ENCODE peak calls at places on chromosomes 5 and 9, in seven cellular contexts. One of them, this sample, is unnamed.

GRCh38 chr5:58887721-58888409 is 305.0 kb downstream of the RAB3C start:
- DNase-seq in lower leg skin: no peak
- DNase-seq in heart right ventricle: peak
- DNase-seq in heart left ventricle: peak
- DNase-seq in HCT116: no peak
- DNase-seq in fibroblast of pulmonary artery: peak
- DNase-seq in tibial nerve: peak
- DNase-seq in this sample: no peak

GRCh38 chr9:69785757-69786156 is 25.9 kb upstream of the PTAR1 start:
- DNase-seq in lower leg skin: no peak
- DNase-seq in heart right ventricle: no peak
- DNase-seq in heart left ventricle: no peak
- DNase-seq in HCT116: no peak
- DNase-seq in fibroblast of pulmonary artery: peak
- DNase-seq in tibial nerve: no peak
- DNase-seq in this sample: no peak

GRCh38 chr9:128150594-128151342 is 1.5 kb downstream of the LCN2 start:
- DNase-seq in lower leg skin: no peak
- DNase-seq in heart right ventricle: no peak
- DNase-seq in heart left ventricle: peak
- DNase-seq in HCT116: peak
- DNase-seq in fibroblast of pulmonary artery: no peak
- DNase-seq in tibial nerve: no peak
- DNase-seq in this sample: no peak

GRCh38 chr9:133702798-133703570 is 35.2 kb downstream of the SARDH start:
- DNase-seq in lower leg skin: no peak
- DNase-seq in heart right ventricle: no peak
- DNase-seq in heart left ventricle: peak
- DNase-seq in HCT116: no peak
- DNase-seq in fibroblast of pulmonary artery: no peak
- DNase-seq in tibial nerve: no peak
- DNase-seq in this sample: peak

GRCh38 chr9:77735515-77735914 is 87.4 kb upstream of the GNA14 start:
- DNase-seq in lower leg skin: peak
- DNase-seq in heart right ventricle: peak
- DNase-seq in heart left ventricle: no peak
- DNase-seq in HCT116: no peak
- DNase-seq in fibroblast of pulmonary artery: peak
- DNase-seq in tibial nerve: no peak
- DNase-seq in this sample: no peak

GRCh38 chr5:15929616-15930303 is 249.8 kb downstream of the MARCHF11 start:
- DNase-seq in lower leg skin: no peak
- DNase-seq in heart right ventricle: no peak
- DNase-seq in heart left ventricle: no peak
- DNase-seq in HCT116: no peak
- DNase-seq in fibroblast of pulmonary artery: peak
- DNase-seq in tibial nerve: no peak
- DNase-seq in this sample: no peak

GRCh38 chr9:97575673-97576048 is 57.5 kb downstream of the TSTD2 start:
- DNase-seq in lower leg skin: peak
- DNase-seq in heart right ventricle: no peak
- DNase-seq in heart left ventricle: no peak
- DNase-seq in HCT116: no peak
- DNase-seq in fibroblast of pulmonary artery: no peak
- DNase-seq in tibial nerve: no peak
- DNase-seq in this sample: no peak

GRCh38 chr9:121744687-121745395 is 93.4 kb downstream of the DAB2IP start:
- DNase-seq in lower leg skin: no peak
- DNase-seq in heart right ventricle: no peak
- DNase-seq in heart left ventricle: no peak
- DNase-seq in HCT116: no peak
- DNase-seq in fibroblast of pulmonary artery: no peak
- DNase-seq in tibial nerve: no peak
- DNase-seq in this sample: no peak

GRCh38 chr9:81266674-81267073 is 422.7 kb downstream of the TLE1 start:
- DNase-seq in lower leg skin: no peak
- DNase-seq in heart right ventricle: no peak
- DNase-seq in heart left ventricle: no peak
- DNase-seq in HCT116: peak
- DNase-seq in fibroblast of pulmonary artery: peak
- DNase-seq in tibial nerve: no peak
- DNase-seq in this sample: no peak

GRCh38 chr9:557601-558201 is 283.8 kb upstream of the DMRT1 start:
- DNase-seq in lower leg skin: no peak
- DNase-seq in heart right ventricle: no peak
- DNase-seq in heart left ventricle: no peak
- DNase-seq in HCT116: peak
- DNase-seq in fibroblast of pulmonary artery: peak
- DNase-seq in tibial nerve: no peak
- DNase-seq in this sample: no peak

GRCh38 chr9:127923771-127924170 is 6.8 kb downstream of the PIP5KL1 start:
- DNase-seq in lower leg skin: no peak
- DNase-seq in heart right ventricle: no peak
- DNase-seq in heart left ventricle: no peak
- DNase-seq in HCT116: peak
- DNase-seq in fibroblast of pulmonary artery: peak
- DNase-seq in tibial nerve: no peak
- DNase-seq in this sample: no peak

GRCh38 chr5:1294839-1295649 is at the start of gene TERT:
- DNase-seq in lower leg skin: peak
- DNase-seq in heart right ventricle: no peak
- DNase-seq in heart left ventricle: peak
- DNase-seq in HCT116: no peak
- DNase-seq in fibroblast of pulmonary artery: no peak
- DNase-seq in tibial nerve: no peak
- DNase-seq in this sample: peak

GRCh38 chr9:127960410-127961165 is 20.2 kb downstream of the EEIG1 start:
- DNase-seq in lower leg skin: no peak
- DNase-seq in heart right ventricle: no peak
- DNase-seq in heart left ventricle: no peak
- DNase-seq in HCT116: no peak
- DNase-seq in fibroblast of pulmonary artery: no peak
- DNase-seq in tibial nerve: no peak
- DNase-seq in this sample: no peak

GRCh38 chr9:33159058-33159759 is 7.9 kb downstream of the B4GALT1 start:
- DNase-seq in lower leg skin: peak
- DNase-seq in heart right ventricle: peak
- DNase-seq in heart left ventricle: peak
- DNase-seq in HCT116: no peak
- DNase-seq in fibroblast of pulmonary artery: peak
- DNase-seq in tibial nerve: peak
- DNase-seq in this sample: no peak

GRCh38 chr9:3401556-3401955 is 124.2 kb downstream of the RFX3 start:
- DNase-seq in lower leg skin: no peak
- DNase-seq in heart right ventricle: no peak
- DNase-seq in heart left ventricle: no peak
- DNase-seq in HCT116: peak
- DNase-seq in fibroblast of pulmonary artery: no peak
- DNase-seq in tibial nerve: no peak
- DNase-seq in this sample: no peak

GRCh38 chr9:93302586-93303257 is 118.8 kb downstream of the WNK2 start:
- DNase-seq in lower leg skin: peak
- DNase-seq in heart right ventricle: peak
- DNase-seq in heart left ventricle: peak
- DNase-seq in HCT116: peak
- DNase-seq in fibroblast of pulmonary artery: peak
- DNase-seq in tibial nerve: peak
- DNase-seq in this sample: no peak

GRCh38 chr5:65818592-65818991 is 96.6 kb downstream of the NLN start:
- DNase-seq in lower leg skin: no peak
- DNase-seq in heart right ventricle: no peak
- DNase-seq in heart left ventricle: no peak
- DNase-seq in HCT116: no peak
- DNase-seq in fibroblast of pulmonary artery: no peak
- DNase-seq in tibial nerve: no peak
- DNase-seq in this sample: no peak

GRCh38 chr9:127142931-127143464 is 20.6 kb upstream of the ANGPTL2 start:
- DNase-seq in lower leg skin: no peak
- DNase-seq in heart right ventricle: no peak
- DNase-seq in heart left ventricle: no peak
- DNase-seq in HCT116: no peak
- DNase-seq in fibroblast of pulmonary artery: no peak
- DNase-seq in tibial nerve: no peak
- DNase-seq in this sample: no peak

DNA sequence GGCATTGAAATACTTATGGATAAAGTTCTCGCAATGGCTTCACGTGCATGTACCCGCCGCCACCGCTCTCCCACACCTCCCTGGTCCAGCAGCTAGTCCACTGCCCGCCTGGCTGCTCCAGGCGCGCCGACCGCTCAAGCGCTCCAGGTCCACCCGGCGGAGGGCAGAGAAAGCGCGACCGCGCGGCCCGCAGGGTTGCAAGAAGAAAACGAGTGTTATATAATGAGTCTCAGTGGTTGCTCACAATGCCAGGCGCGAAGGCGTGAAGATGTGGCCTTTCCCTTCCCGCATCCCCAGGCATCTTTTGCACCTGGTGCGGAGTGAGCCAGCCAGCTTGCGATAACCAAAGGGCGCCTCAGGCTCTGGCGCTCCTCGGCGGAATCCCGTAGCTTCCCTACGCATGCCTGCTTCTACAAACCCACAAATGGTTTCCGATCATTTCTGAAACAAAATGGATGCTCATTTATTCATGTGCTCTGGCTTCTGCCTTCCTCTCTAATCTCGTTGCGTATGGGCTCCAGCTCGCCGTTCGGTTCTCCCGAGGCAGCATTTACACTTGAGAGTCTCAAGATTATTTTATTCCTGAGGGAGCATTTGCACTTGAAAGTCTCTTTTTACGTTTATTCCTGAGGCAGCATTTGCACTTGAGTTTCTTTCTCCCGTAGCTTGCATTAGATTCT is 25.7 kb downstream of the CDKN2A start:
- DNase-seq in lower leg skin: peak
- DNase-seq in heart right ventricle: no peak
- DNase-seq in heart left ventricle: no peak
- DNase-seq in HCT116: no peak
- DNase-seq in fibroblast of pulmonary artery: no peak
- DNase-seq in tibial nerve: no peak
- DNase-seq in this sample: no peak
- TF ChIP-seq CTCF in lower leg skin: no peak
- TF ChIP-seq CTCF in heart right ventricle: no peak
- TF ChIP-seq CTCF in heart left ventricle: no peak
- TF ChIP-seq CTCF in HCT116: no peak
- TF ChIP-seq CTCF in fibroblast of pulmonary artery: no peak
- TF ChIP-seq CTCF in tibial nerve: no peak
- TF ChIP-seq CTCF in this sample: no peak

DNA sequence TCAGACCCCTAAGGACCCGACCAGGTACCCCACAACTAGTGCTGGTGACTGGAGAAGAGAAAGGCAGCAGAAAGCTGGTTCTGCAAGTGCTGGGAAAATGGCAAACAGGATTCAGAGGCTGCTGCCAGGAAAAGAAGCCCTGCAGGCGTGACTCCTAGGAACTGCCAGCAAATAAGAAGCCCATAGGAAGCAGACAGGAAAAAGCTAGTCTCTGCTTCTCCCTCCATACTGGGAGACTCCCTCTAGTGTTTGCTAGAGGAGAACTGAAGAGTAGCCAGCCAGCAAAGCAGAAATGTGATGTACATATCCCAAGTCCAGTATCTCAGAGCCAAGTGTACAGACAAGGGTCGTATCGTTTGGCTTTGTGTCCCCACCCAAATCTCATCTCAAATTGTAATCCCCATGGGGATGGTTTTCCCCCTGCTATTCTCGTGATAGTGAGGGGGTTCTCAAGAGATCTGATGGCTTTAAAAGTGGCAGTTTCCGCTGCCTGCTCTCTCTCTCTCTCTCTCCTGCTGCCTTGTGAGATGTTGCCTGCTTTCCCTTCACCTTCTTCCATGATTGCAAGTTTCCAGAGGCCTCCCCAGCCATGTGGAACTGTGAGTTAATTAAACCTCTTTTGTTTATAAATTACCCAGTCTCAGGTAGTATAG is 38.1 kb upstream of the TUSC1 start:
- DNase-seq in lower leg skin: no peak
- DNase-seq in heart right ventricle: peak
- DNase-seq in heart left ventricle: no peak
- DNase-seq in HCT116: no peak
- DNase-seq in fibroblast of pulmonary artery: peak
- DNase-seq in tibial nerve: peak
- DNase-seq in this sample: peak
- TF ChIP-seq CTCF in lower leg skin: no peak
- TF ChIP-seq CTCF in heart right ventricle: peak
- TF ChIP-seq CTCF in heart left ventricle: peak
- TF ChIP-seq CTCF in HCT116: no peak
- TF ChIP-seq CTCF in fibroblast of pulmonary artery: peak
- TF ChIP-seq CTCF in tibial nerve: peak
- TF ChIP-seq CTCF in this sample: peak

GRCh38 chr9:36341936-36342577 is 58.0 kb downstream of the RNF38 start:
- DNase-seq in lower leg skin: no peak
- DNase-seq in heart right ventricle: no peak
- DNase-seq in heart left ventricle: no peak
- DNase-seq in HCT116: no peak
- DNase-seq in fibroblast of pulmonary artery: no peak
- DNase-seq in tibial nerve: no peak
- DNase-seq in this sample: no peak

GRCh38 chr9:36346578-36346977 is 53.5 kb downstream of the RNF38 start:
- DNase-seq in lower leg skin: no peak
- DNase-seq in heart right ventricle: no peak
- DNase-seq in heart left ventricle: no peak
- DNase-seq in HCT116: no peak
- DNase-seq in fibroblast of pulmonary artery: no peak
- DNase-seq in tibial nerve: no peak
- DNase-seq in this sample: no peak

DNA sequence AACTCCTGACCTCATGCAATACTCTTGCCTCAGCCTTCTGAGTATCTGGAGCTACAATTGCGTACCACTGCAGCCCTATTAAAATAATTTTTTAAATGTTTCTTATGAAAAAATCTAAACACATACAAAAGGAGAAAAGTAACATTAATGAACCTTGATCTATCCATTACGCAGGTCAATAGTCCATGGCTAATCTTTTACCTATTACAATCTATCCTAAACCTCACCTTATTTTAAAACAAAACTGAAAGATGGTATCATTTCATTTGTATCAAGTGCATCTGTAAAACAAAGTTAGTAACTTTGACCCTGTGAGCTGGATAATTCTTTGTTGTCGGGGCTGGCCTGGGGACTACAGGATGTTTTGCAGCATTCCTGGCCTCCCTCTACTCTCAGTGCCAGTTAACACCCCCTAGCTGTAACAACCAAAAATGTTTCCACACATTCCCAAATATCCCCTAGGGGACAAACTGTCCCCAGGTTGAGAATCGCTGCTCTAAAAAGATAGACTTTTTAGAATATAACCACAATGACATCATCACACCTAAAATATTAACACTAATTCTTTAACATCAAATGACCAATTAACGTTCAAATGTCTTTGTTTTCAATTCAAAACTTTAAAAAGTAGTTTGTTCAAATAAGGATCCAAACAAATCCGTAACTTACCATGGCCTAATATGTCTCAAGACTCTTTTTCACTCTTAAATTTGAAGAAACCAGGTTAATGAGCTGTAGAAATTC is 54.8 kb downstream of the RNF38 start:
- DNase-seq in lower leg skin: no peak
- DNase-seq in heart right ventricle: no peak
- DNase-seq in heart left ventricle: no peak
- DNase-seq in HCT116: no peak
- DNase-seq in fibroblast of pulmonary artery: no peak
- DNase-seq in tibial nerve: no peak
- DNase-seq in this sample: no peak
- TF ChIP-seq CTCF in lower leg skin: no peak
- TF ChIP-seq CTCF in heart right ventricle: no peak
- TF ChIP-seq CTCF in heart left ventricle: no peak
- TF ChIP-seq CTCF in HCT116: peak
- TF ChIP-seq CTCF in fibroblast of pulmonary artery: no peak
- TF ChIP-seq CTCF in tibial nerve: no peak
- TF ChIP-seq CTCF in this sample: no peak

GRCh38 chr5:52582313-52582712 is 205.4 kb upstream of the ITGA1 start:
- DNase-seq in lower leg skin: no peak
- DNase-seq in heart right ventricle: no peak
- DNase-seq in heart left ventricle: no peak
- DNase-seq in HCT116: no peak
- DNase-seq in fibroblast of pulmonary artery: no peak
- DNase-seq in tibial nerve: no peak
- DNase-seq in this sample: no peak
- TF ChIP-seq CTCF in lower leg skin: no peak
- TF ChIP-seq CTCF in heart right ventricle: no peak
- TF ChIP-seq CTCF in heart left ventricle: no peak
- TF ChIP-seq CTCF in HCT116: peak
- TF ChIP-seq CTCF in fibroblast of pulmonary artery: no peak
- TF ChIP-seq CTCF in tibial nerve: no peak
- TF ChIP-seq CTCF in this sample: no peak